ENCODE peak calls at places on chromosome 13, in four cellular contexts. T is adrenal gland, N is fibroblast of pulmonary artery, W is fibroblast of mammary gland. X is an unnamed sample.

GRCh38 chr13:37870895-37871550 is 1.5 kb upstream of the TRPC4 start:
- DNase-seq in T (no peak), N (peak; percentile 77), W (peak; percentile 77), X (peak; percentile 76)

GRCh38 chr13:97809576-97809975 is 143.9 kb upstream of the IPO5 start:
- DNase-seq in T (no peak), N (peak; percentile 29), W (peak; percentile 23), X (no peak)

GRCh38 chr13:112783135-112783945 is 93.5 kb downstream of the ATP11A start:
- DNase-seq in T (no peak), N (peak; percentile 29), W (peak; percentile 78), X (peak; percentile 22)

GRCh38 chr13:111850976-111851375 is 216.0 kb upstream of the SOX1 start:
- DNase-seq in T (no peak), N (no peak), W (no peak), X (no peak)

GRCh38 chr13:43652751-43653150 is 134.0 kb downstream of the ENOX1 start:
- DNase-seq in T (no peak), N (no peak), W (no peak), X (no peak)

GRCh38 chr13:23418776-23419683 is 14.5 kb downstream of the SACS start:
- DNase-seq in T (no peak), N (no peak), W (no peak), X (no peak)

GRCh38 chr13:38496956-38497355 is 147.3 kb downstream of the UFM1 start:
- DNase-seq in T (no peak), N (peak; percentile 7), W (peak; percentile 33), X (no peak)

GRCh38 chr13:78326608-78327007 is 276.7 kb downstream of the POU4F1 start:
- DNase-seq in T (no peak), N (peak; percentile 23), W (peak; percentile 23), X (no peak)

GRCh38 chr13:111974065-111974640 is 92.8 kb upstream of the SOX1 start:
- DNase-seq in T (no peak), N (no peak), W (no peak), X (no peak)

DNA sequence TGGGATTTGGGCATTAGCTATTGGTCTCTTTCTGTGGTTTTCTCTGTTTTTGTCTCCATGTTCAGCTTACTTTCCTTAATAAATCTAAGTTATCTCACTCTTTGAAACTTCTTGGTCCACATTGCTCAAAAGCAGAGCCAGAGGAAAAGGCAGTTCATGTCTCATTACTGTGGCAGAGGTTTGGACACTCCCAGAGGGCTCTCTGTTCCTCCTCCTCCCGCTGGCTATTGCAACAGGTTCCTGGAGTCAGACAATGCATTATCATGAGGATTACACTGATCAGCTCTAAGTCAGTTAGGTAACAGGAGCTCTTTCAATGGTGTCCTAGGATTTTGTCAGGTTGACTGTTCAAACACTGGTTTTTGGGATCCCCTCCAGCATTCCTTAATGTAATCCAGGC is 298.8 kb downstream of the NDFIP2 start:
- DNase-seq in T (peak; percentile 26), N (peak; percentile 75), W (peak; percentile 82), X (peak; percentile 84)
- TF ChIP-seq CTCF in T (no peak), N (no peak), W (no peak), X (no peak)

DNA sequence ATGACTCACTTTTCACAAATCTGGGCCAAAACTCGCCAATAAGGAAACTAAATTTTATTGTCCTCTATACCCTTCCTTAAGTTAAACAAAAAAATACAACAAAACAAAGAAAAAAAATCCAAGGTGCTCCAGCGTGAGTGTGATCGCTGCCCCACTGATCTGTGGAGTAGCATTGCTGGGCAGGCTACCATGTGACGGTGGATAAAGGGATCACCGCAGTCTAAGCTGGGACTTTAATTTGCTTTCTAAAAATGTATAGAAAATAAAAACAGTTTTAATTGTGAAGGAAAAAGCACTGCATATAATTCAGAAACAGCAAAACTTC is 92.9 kb downstream of the FLT1 start:
- DNase-seq in T (no peak), N (no peak), W (no peak), X (no peak)
- H3K4me3 ChIP-seq in T (no peak overlapping the region), N (peak overlapping the region; percentile 24), W (no peak overlapping the region), X (no peak overlapping the region)

GRCh38 chr13:26708007-26708297 is 52.6 kb downstream of the GPR12 start:
- DNase-seq in T (no peak), N (no peak), W (no peak), X (no peak)
- TF ChIP-seq CTCF in T (no peak), N (no peak), W (no peak), X (no peak)

DNA sequence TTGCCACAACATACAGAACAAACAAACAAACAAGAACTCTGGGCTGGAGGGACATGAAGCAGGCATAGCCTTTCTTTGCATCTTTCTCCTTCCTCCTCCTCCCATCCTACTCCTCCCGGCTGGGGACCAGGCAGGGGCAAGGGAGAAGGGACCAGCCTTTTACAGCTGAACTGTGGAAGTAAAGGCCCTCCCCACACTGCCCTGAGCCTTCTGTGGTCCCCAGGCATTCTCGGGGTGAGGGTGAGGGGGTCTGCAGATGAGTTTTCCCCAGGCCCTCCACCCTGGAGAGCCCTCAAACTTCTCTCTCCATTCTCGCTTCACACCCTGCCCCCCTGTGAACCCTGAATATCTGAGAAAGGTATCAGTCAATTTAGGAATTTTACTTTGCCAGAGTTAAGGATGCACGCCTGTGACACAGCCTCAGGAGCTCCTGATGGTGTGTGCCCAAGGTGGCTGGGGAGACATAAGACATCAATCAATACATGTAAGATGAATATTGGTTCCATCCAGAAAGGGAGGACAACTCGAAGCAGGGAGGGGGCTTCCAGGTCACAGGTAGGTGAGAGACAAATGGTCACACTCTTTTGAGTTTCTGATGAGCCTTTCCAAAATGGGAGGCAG is 170.9 kb downstream of the COL4A1 start:
- DNase-seq in T (no peak), N (no peak), W (no peak), X (no peak)
- H3K4me3 ChIP-seq in T (no peak overlapping the region), N (no peak overlapping the region), W (no peak overlapping the region), X (no peak overlapping the region)

DNA sequence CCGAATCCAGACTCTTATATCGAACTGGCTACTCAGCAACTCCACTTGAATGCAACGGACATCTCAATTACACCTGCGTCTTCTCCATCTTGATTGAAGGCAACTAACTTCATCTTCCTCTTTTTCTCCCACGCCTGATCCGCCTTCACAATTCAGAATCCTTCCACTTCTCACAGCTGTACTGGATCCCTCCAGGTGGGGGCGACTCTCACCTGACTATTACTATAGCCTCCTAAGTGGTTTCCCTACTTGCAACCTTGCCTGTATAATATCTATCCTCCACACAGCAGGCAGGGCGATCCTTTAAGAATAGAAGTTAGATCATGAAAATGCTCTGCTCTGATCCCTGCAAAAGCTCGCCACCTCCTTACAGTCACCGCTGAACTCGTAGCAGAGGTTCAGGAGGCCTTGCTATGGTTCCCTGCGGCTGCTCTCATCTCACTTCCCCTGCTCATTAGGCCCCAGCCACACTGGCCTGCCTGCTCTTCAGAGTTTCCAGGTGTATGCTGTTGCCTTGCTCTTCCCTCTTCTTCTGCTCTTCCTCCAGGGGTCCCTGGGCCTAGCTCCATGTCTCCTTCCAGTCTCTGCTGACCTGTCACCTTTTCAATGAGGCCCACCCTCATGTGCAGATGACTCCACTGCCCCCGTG is 31.9 kb downstream of the RFXAP start:
- DNase-seq in T (no peak), N (peak; percentile 13), W (peak; percentile 18), X (no peak)
- TF ChIP-seq CTCF in T (no peak), N (peak; percentile 25), W (peak; percentile 28), X (no peak)

DNA sequence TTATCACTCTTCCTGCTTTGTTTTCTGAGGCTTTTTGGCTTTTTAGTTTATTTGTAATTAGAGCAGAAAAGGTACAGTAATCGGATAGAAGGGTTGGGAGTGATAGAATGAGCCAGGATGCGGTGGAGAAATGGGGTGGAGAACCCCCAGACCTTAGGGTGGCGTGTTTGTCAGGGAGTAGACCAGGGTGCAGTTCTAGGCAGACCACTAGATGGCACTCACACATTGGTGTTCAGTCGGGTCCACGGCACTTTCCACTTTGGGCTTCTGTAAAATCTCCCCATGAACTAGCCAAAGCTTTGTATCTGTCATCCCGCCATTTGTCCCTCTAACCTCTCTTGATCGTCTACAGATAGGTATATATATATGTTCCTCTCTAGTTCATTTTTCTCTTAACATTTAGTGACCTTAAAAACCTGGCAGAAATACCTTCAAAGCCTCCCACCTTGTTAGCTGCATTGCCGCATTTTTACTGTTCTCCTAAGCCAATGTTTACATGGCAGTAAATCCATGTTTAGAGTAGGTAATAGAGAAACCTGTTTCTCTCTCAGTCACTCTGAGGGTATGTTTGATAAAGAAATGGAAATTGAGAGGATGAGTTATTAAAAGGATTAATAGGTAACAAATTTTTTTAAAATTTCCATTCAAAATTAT is 154.9 kb downstream of the TM9SF2 start:
- DNase-seq in T (peak; percentile 83), N (peak; percentile 81), W (peak; percentile 78), X (peak; percentile 87)
- H3K4me3 ChIP-seq in T (no peak overlapping the region), N (no peak overlapping the region), W (no peak overlapping the region), X (no peak overlapping the region)

GRCh38 chr13:113920173-113920572 is 53.7 kb downstream of the C13orf46 start:
- DNase-seq in T (no peak), N (no peak), W (no peak), X (no peak)

GRCh38 chr13:113918580-113918979 is 54.7 kb upstream of the GAS6 start:
- DNase-seq in T (no peak), N (no peak), W (no peak), X (no peak)

GRCh38 chr13:113919761-113920160 is 54.1 kb downstream of the C13orf46 start:
- DNase-seq in T (no peak), N (no peak), W (no peak), X (no peak)

GRCh38 chr13:113917523-113918371 is 53.9 kb upstream of the GAS6 start:
- DNase-seq in T (no peak), N (no peak), W (no peak), X (no peak)

DNA sequence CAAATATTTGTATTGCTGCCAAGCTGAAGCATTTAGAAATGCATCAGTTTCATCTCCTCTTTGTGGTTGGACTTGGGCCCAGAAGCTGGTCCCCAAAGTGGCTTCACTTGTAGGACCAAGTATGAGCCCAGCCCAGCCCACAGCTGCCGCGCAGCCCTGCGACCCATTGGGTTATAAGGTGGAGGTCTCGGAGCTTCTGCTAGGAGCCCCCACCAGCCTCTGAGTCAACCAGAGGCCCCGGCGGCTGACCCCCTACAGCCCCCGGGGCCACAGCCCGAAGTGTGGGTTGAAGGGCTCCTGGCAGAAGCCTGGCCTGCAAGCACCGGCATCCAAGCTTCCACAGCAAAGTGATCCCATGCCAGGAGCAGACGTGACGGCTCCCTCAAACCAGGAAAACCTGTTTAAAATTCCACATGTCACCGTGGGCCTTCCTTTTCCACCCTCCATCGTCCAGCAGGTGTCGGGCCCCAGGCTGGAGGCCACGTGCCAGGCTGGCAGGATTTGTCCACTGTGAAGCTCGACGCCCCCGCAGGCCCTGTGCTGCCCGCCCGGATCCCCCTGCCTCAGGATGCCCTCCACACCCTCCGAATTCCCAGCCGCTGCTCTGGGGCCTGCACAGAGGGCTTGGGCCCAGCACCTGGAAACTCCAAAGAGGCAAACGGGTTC is 54.8 kb downstream of the C13orf46 start:
- DNase-seq in T (no peak), N (no peak), W (no peak), X (no peak)
- TF ChIP-seq CTCF in T (no peak), N (no peak), W (no peak), X (no peak)

GRCh38 chr13:62305758-62306157 is 890.1 kb upstream of the PCDH20 start:
- DNase-seq in T (no peak), N (peak; percentile 2), W (no peak), X (no peak)
- H3K4me3 ChIP-seq in T (no peak overlapping the region), N (peak overlapping the region; percentile 38), W (no peak overlapping the region), X (no peak overlapping the region)

GRCh38 chr13:62388515-62388914 is 972.9 kb upstream of the PCDH20 start:
- DNase-seq in T (no peak), N (no peak), W (no peak), X (no peak)

GRCh38 chr13:62387642-62388041 is 972.0 kb upstream of the PCDH20 start:
- DNase-seq in T (no peak), N (peak; percentile 13), W (peak; percentile 8), X (no peak)
- TF ChIP-seq CTCF in T (no peak), N (no peak), W (no peak), X (no peak)

X was measured in foreskin fibroblast.